ENCODE peak calls at places on chromosomes 3 and 15, in eight cellular contexts. Y is uterus, R is Peyer's patch, B is colonic mucosa, K is right lobe of liver, W is IMR-90, V is A549, M is PC-9. O is an unnamed sample.

GRCh38 chr3:144843099-144843498 is 871.5 kb downstream of the DIPK2A start:
- DNase-seq in V (no peak), R (no peak), Y (no peak), W (no peak), M (no peak), B (no peak), K (no peak), O (peak; percentile 8)

GRCh38 chr3:62149962-62150361 is 223.4 kb downstream of the FEZF2 start:
- DNase-seq in W (peak; percentile 77), B (no peak), K (no peak), R (no peak), Y (no peak), V (no peak), M (no peak), O (no peak)

GRCh38 chr3:23275061-23275460 is 71.9 kb downstream of the UBE2E2 start:
- DNase-seq in M (no peak), Y (no peak), R (no peak), K (no peak), V (no peak), W (no peak), B (no peak), O (no peak)

GRCh38 chr3:134651347-134652041 is 672 bp upstream of the KY start:
- DNase-seq in W (peak; percentile 26), B (no peak), V (no peak), M (no peak), Y (peak; percentile 49), K (no peak), R (no peak), O (no peak)

GRCh38 chr15:100690032-100690785 is 87.8 kb downstream of the ASB7 start:
- DNase-seq in Y (no peak), W (no peak), R (no peak), K (no peak), V (no peak), B (peak; percentile 14), M (peak; percentile 59), O (no peak)

GRCh38 chr15:99738047-99738847 is 5.0 kb upstream of the LYSMD4 start:
- DNase-seq in B (no peak), V (no peak), Y (no peak), M (no peak), R (no peak), W (no peak), K (no peak), O (no peak)

GRCh38 chr15:101614001-101614585 is 38.1 kb downstream of the TM2D3 start:
- DNase-seq in W (no peak), B (no peak), V (no peak), M (no peak), K (peak; percentile 69), Y (no peak), R (no peak), O (no peak)

GRCh38 chr15:70539409-70539808 is 223.9 kb downstream of the UACA start:
- DNase-seq in B (no peak), Y (no peak), K (no peak), R (no peak), V (no peak), W (no peak), M (no peak), O (no peak)

GRCh38 chr15:61556037-61556648 is 327.0 kb upstream of the RORA start:
- DNase-seq in R (no peak), B (no peak), V (no peak), W (peak; percentile 3), Y (no peak), M (peak; percentile 65), K (no peak), O (no peak)

GRCh38 chr3:77161098-77161497 is 121.2 kb downstream of the ROBO2 start:
- DNase-seq in M (no peak), K (no peak), Y (no peak), B (no peak), R (no peak), V (no peak), W (no peak), O (no peak)

GRCh38 chr15:27514526-27514925 is 543.5 kb downstream of the GABRG3 start:
- DNase-seq in V (no peak), Y (no peak), B (no peak), R (no peak), W (no peak), K (no peak), M (no peak), O (no peak)

GRCh38 chr15:37106490-37107001 is 6.2 kb upstream of the MEIS2 start:
- DNase-seq in B (no peak), K (no peak), M (no peak), Y (peak; percentile 83), W (peak; percentile 24), V (no peak), R (no peak), O (no peak)

GRCh38 chr15:27796405-27797085 is 302.6 kb downstream of the OCA2 start:
- DNase-seq in V (no peak), W (no peak), R (no peak), M (no peak), K (no peak), B (no peak), Y (no peak), O (no peak)

GRCh38 chr15:70765504-70766281 is 2.3 kb upstream of the UACA start:
- DNase-seq in M (no peak), K (no peak), V (no peak), B (no peak), W (peak; percentile 63), Y (no peak), R (no peak), O (no peak)

GRCh38 chr15:80550219-80550909 is 144.7 kb upstream of the ABHD17C start:
- DNase-seq in B (no peak), V (no peak), W (peak; percentile 98), R (no peak), K (no peak), M (peak; percentile 77), Y (no peak), O (no peak)

GRCh38 chr3:123290962-123291361 is 89.2 kb downstream of the SEC22A start:
- DNase-seq in Y (no peak), K (no peak), V (no peak), B (no peak), R (no peak), W (no peak), M (no peak), O (peak; percentile 26)

GRCh38 chr3:106341090-106341489 is 472.3 kb upstream of the CBLB start:
- DNase-seq in W (peak; percentile 20), Y (no peak), B (no peak), M (no peak), V (no peak), R (no peak), K (no peak), O (no peak)

GRCh38 chr3:129745253-129745652 is 138.8 kb upstream of the PLXND1 start:
- DNase-seq in Y (no peak), B (peak; percentile 21), K (no peak), M (no peak), W (peak; percentile 85), R (no peak), V (no peak), O (no peak)

GRCh38 chr3:134381836-134382442 is 7.7 kb upstream of the AMOTL2 start:
- DNase-seq in R (no peak), V (no peak), W (no peak), Y (no peak), B (peak; percentile 93), K (no peak), M (peak; percentile 98), O (no peak)

GRCh38 chr3:24503499-24504176 is 9.0 kb upstream of the THRB start:
- DNase-seq in K (no peak), W (no peak), Y (no peak), R (no peak), V (no peak), M (no peak), B (no peak), O (no peak)

GRCh38 chr3:138051946-138052802 is 42.2 kb downstream of the CLDN18 start:
- DNase-seq in M (no peak), V (peak; percentile 7), K (no peak), R (no peak), B (peak; percentile 30), Y (no peak), W (peak; percentile 62), O (peak; percentile 64)

DNA sequence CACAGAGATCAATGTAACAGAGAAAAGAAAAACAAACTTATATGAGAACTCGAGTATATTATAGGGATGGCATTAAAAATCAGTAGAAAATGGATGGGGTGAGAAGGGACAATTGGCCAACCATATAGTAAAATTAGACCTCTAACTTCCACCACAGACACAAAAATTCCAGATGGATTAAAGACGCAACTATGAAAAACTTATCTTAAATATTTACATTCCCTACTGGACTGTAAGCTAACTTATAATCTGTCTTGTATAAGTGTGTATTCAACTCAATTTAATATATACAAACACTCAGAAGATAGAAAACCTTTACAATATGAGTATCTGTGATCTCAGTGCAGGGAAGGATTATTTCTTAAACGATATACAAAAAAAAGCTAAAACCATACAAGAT is 3.0 kb downstream of the MFAP1 start:
- DNase-seq in W (peak; percentile 80), Y (no peak), B (no peak), K (no peak), M (no peak), V (no peak), R (no peak), O (no peak)
- H3K4me1 ChIP-seq in W (peaks cover 4% of the 10 kb centered on the region), Y (no peaks in the 10 kb centered on the region), B (peaks cover 14% of the 10 kb centered on the region), K (peaks cover 9% of the 10 kb centered on the region), M (peaks cover 17% of the 10 kb centered on the region), V (peaks cover 10% of the 10 kb centered on the region), R (peaks cover 6% of the 10 kb centered on the region), O (peaks cover 6% of the 10 kb centered on the region)

GRCh38 chr3:187368251-187368733 is at the start of gene RTP4:
- DNase-seq in M (no peak), R (no peak), B (peak; percentile 53), Y (peak; percentile 32), V (no peak), K (peak; percentile 45), W (peak; percentile 10), O (no peak)
- H3K4me3 ChIP-seq in M (peak within 1 kb of the TSS; percentile 23), R (peak within 1 kb of the TSS; percentile 57), B (peak within 1 kb of the TSS; percentile 41), Y (peak within 1 kb of the TSS; percentile 27), V (no peak within 1 kb of the TSS), K (peak within 1 kb of the TSS; percentile 64), W (peak within 1 kb of the TSS; percentile 20), O (no peak within 1 kb of the TSS)

GRCh38 chr3:56610669-56611335 is 53.8 kb downstream of the CCDC66 start:
- DNase-seq in W (no peak), M (no peak), R (no peak), Y (no peak), V (no peak), K (no peak), B (no peak), O (no peak)
- TF ChIP-seq CTCF in W (no peak), M (no peak), R (no peak), Y (no peak), V (no peak), K (no peak), B (no peak), O (no peak)

GRCh38 chr3:72411843-72412242 is 436.4 kb downstream of the SHQ1 start:
- DNase-seq in V (no peak), B (no peak), K (no peak), Y (no peak), R (no peak), M (no peak), W (no peak), O (no peak)

GRCh38 chr3:72411102-72411501 is 437.1 kb downstream of the SHQ1 start:
- DNase-seq in W (peak; percentile 22), R (no peak), V (no peak), B (no peak), M (no peak), Y (no peak), K (no peak), O (no peak)

GRCh38 chr3:72413228-72413627 is 435.0 kb downstream of the SHQ1 start:
- DNase-seq in M (no peak), Y (no peak), R (no peak), B (no peak), K (no peak), V (no peak), W (peak; percentile 25), O (no peak)

GRCh38 chr3:72414481-72415016 is 433.7 kb downstream of the SHQ1 start:
- DNase-seq in R (no peak), Y (no peak), K (no peak), V (no peak), B (no peak), M (no peak), W (no peak), O (no peak)

GRCh38 chr3:72412557-72412956 is 435.7 kb downstream of the SHQ1 start:
- DNase-seq in K (no peak), R (no peak), B (no peak), V (no peak), M (no peak), W (no peak), Y (no peak), O (no peak)
- H3K4me1 ChIP-seq in K (peaks cover 12% of the 10 kb centered on the region), R (no peaks in the 10 kb centered on the region), B (peaks cover 10% of the 10 kb centered on the region), V (peaks cover 15% of the 10 kb centered on the region), M (peaks cover 32% of the 10 kb centered on the region), W (peaks cover 9% of the 10 kb centered on the region), Y (peaks cover 5% of the 10 kb centered on the region), O (peaks cover 28% of the 10 kb centered on the region)

O was measured in Caco-2.